ENCODE peak calls at places on chromosomes 2 and 18, in ten cellular contexts. G is dermis microvascular lymphatic vessel endothelial cell; B is left ventricle myocardium inferior; L is activated CD4-positive, alpha-beta T cell treated with anti-CD3 and anti-CD28 coated beads, Interleukin-2, amount 50 U/mL, for 1 hour; H is activated effector memory CD4-positive, alpha-beta T cell treated with Interleukin-2 at 50 U/mL for 16 hours; T is mesendoderm; X is NCI-H446 treated with DMSO at 0.1 percent for 48 hours; D is fibroblast of mammary gland; N is T-helper 1 cell; A is activated T-cell treated with anti-CD3 and anti-CD28 coated beads, Interleukin-2, amount 50 U/mL, for 72 hours. V is an unnamed sample.

GRCh38 chr2:48896870-48897269 is 141.3 kb upstream of the LHCGR start:
- DNase-seq in L (no peak), B (no peak), N (no peak), D (no peak), T (no peak), G (no peak), H (no peak), X (no peak), A (no peak), V (no peak)

GRCh38 chr2:20356042-20356441 is 5.4 kb upstream of the PUM2 start:
- DNase-seq in A (no peak), G (no peak), T (no peak), D (peak), B (no peak), N (no peak), L (no peak), X (peak), H (no peak), V (no peak)

GRCh38 chr2:181038796-181039195 is 58.4 kb downstream of the UBE2E3 start:
- DNase-seq in D (peak), H (no peak), N (no peak), L (no peak), B (no peak), G (no peak), X (no peak), T (no peak), A (no peak), V (no peak)

GRCh38 chr18:55275042-55275897 is 312.7 kb downstream of the TCF4 start:
- DNase-seq in A (no peak), T (peak), G (peak), N (no peak), H (no peak), X (no peak), D (peak), L (no peak), B (peak), V (no peak)

GRCh38 chr18:42915240-42915791 is 200.2 kb downstream of the RIT2 start:
- DNase-seq in A (no peak), B (no peak), T (no peak), X (peak), H (no peak), D (no peak), L (no peak), N (no peak), G (no peak), V (no peak)

GRCh38 chr2:94995516-94995915 is 30.0 kb upstream of the MAL start:
- DNase-seq in T (no peak), H (no peak), L (no peak), B (no peak), G (no peak), A (no peak), D (no peak), X (no peak), N (no peak), V (no peak)

GRCh38 chr2:235594041-235594440 is 100.2 kb downstream of the AGAP1 start:
- DNase-seq in D (peak), L (no peak), H (no peak), A (no peak), T (peak), B (no peak), N (no peak), X (peak), G (peak), V (no peak)

GRCh38 chr2:38092196-38092902 is 16.4 kb upstream of the CYP1B1 start:
- DNase-seq in L (no peak), G (no peak), D (peak), B (peak), H (no peak), A (no peak), T (peak), X (peak), N (no peak), V (no peak)

GRCh38 chr18:27447530-27447929 is 262.4 kb upstream of the CHST9 start:
- DNase-seq in D (no peak), X (no peak), N (no peak), G (no peak), B (no peak), A (no peak), H (no peak), T (no peak), L (no peak), V (no peak)

GRCh38 chr2:72116081-72116533 is 31.6 kb downstream of the CYP26B1 start:
- DNase-seq in L (no peak), B (no peak), T (peak), X (no peak), N (no peak), D (no peak), G (no peak), A (no peak), H (no peak), V (no peak)

GRCh38 chr18:22558945-22559385 is 141.2 kb upstream of the CTAGE1 start:
- DNase-seq in X (no peak), H (no peak), T (peak), N (no peak), L (no peak), G (peak), A (no peak), B (peak), D (peak), V (no peak)

GRCh38 chr2:137967042-137967441 is 2.8 kb downstream of the HNMT start:
- DNase-seq in B (no peak), X (no peak), T (no peak), N (no peak), A (no peak), D (no peak), L (no peak), G (no peak), H (no peak), V (no peak)

GRCh38 chr2:108917078-108917440 is 72.0 kb downstream of the EDAR start:
- DNase-seq in H (no peak), L (no peak), X (no peak), G (no peak), D (no peak), N (no peak), A (no peak), B (no peak), T (no peak), V (no peak)

GRCh38 chr2:48504647-48505327 is 25.2 kb upstream of the STON1 start:
- DNase-seq in D (peak), H (no peak), B (no peak), A (no peak), G (peak), N (no peak), L (no peak), X (peak), T (peak), V (no peak)

GRCh38 chr18:13216092-13216582 is 2.4 kb upstream of the LDLRAD4 start:
- DNase-seq in X (no peak), D (peak), L (peak), T (peak), N (peak), G (peak), B (peak), A (peak), H (peak), V (peak)

GRCh38 chr2:85744771-85745601 is 8.8 kb upstream of the ATOH8 start:
- DNase-seq in G (no peak), H (no peak), A (no peak), D (peak), T (no peak), N (no peak), B (peak), X (peak), L (no peak), V (no peak)

GRCh38 chr18:78783564-78783960 is 196.1 kb upstream of the SALL3 start:
- DNase-seq in G (no peak), N (no peak), L (no peak), T (no peak), H (no peak), X (no peak), D (no peak), A (no peak), B (no peak), V (no peak)